ENCODE peak calls at places on chromosome 18, in five cellular contexts. One of them, this sample, is unnamed.

GRCh38 chr18:9095297-9096012 is 7.0 kb upstream of the NDUFV2 start:
- DNase-seq in tibial nerve: no peak
- DNase-seq in A549: no peak
- DNase-seq in uterus: no peak
- DNase-seq in body of pancreas: no peak
- DNase-seq in this sample: no peak

GRCh38 chr18:72194072-72194471 is 350.1 kb downstream of the CBLN2 start:
- DNase-seq in tibial nerve: no peak
- DNase-seq in A549: no peak
- DNase-seq in uterus: no peak
- DNase-seq in body of pancreas: no peak
- DNase-seq in this sample: no peak

GRCh38 chr18:59528866-59529265 is 168.4 kb downstream of the CCBE1 start:
- DNase-seq in tibial nerve: no peak
- DNase-seq in A549: no peak
- DNase-seq in uterus: no peak
- DNase-seq in body of pancreas: no peak
- DNase-seq in this sample: no peak

GRCh38 chr18:22432672-22433137 is 15.0 kb upstream of the CTAGE1 start:
- DNase-seq in tibial nerve: peak; percentile 16
- DNase-seq in A549: peak; percentile 71
- DNase-seq in uterus: peak; percentile 81
- DNase-seq in body of pancreas: peak; percentile 91
- DNase-seq in this sample: peak; percentile 53

GRCh38 chr18:73614812-73615211 is 532.8 kb downstream of the FBXO15 start:
- DNase-seq in tibial nerve: no peak
- DNase-seq in A549: no peak
- DNase-seq in uterus: no peak
- DNase-seq in body of pancreas: no peak
- DNase-seq in this sample: no peak

GRCh38 chr18:60684843-60685513 is 312.4 kb upstream of the MC4R start:
- DNase-seq in tibial nerve: no peak
- DNase-seq in A549: no peak
- DNase-seq in uterus: no peak
- DNase-seq in body of pancreas: no peak
- DNase-seq in this sample: no peak

GRCh38 chr18:41906528-41907256 is 48.3 kb upstream of the PIK3C3 start:
- DNase-seq in tibial nerve: no peak
- DNase-seq in A549: peak; percentile 10
- DNase-seq in uterus: no peak
- DNase-seq in body of pancreas: no peak
- DNase-seq in this sample: no peak

GRCh38 chr18:21602302-21602592 is 1.7 kb upstream of the ESCO1 start:
- DNase-seq in tibial nerve: no peak
- DNase-seq in A549: no peak
- DNase-seq in uterus: no peak
- DNase-seq in body of pancreas: no peak
- DNase-seq in this sample: no peak

GRCh38 chr18:23994361-23994902 is 20.1 kb upstream of the TTC39C start:
- DNase-seq in tibial nerve: no peak
- DNase-seq in A549: no peak
- DNase-seq in uterus: peak; percentile 44
- DNase-seq in body of pancreas: peak; percentile 42
- DNase-seq in this sample: peak; percentile 36

GRCh38 chr18:21912339-21913239 is 172.0 kb downstream of the MIB1 start:
- DNase-seq in tibial nerve: no peak
- DNase-seq in A549: no peak
- DNase-seq in uterus: no peak
- DNase-seq in body of pancreas: no peak
- DNase-seq in this sample: no peak

GRCh38 chr18:3451989-3452749 is 2.2 kb downstream of the TGIF1 start:
- DNase-seq in tibial nerve: peak; percentile 50
- DNase-seq in A549: no peak
- DNase-seq in uterus: peak; percentile 65
- DNase-seq in body of pancreas: peak; percentile 62
- DNase-seq in this sample: peak; percentile 80

GRCh38 chr18:38688402-38688801 is 1122.8 kb upstream of the CELF4 start:
- DNase-seq in tibial nerve: no peak
- DNase-seq in A549: no peak
- DNase-seq in uterus: no peak
- DNase-seq in body of pancreas: no peak
- DNase-seq in this sample: no peak

GRCh38 chr18:42157878-42158277 is 202.8 kb downstream of the PIK3C3 start:
- DNase-seq in tibial nerve: no peak
- DNase-seq in A549: no peak
- DNase-seq in uterus: no peak
- DNase-seq in body of pancreas: no peak
- DNase-seq in this sample: no peak

GRCh38 chr18:11807233-11807632 is 44.0 kb upstream of the CHMP1B start:
- DNase-seq in tibial nerve: no peak
- DNase-seq in A549: no peak
- DNase-seq in uterus: no peak
- DNase-seq in body of pancreas: no peak
- DNase-seq in this sample: no peak

GRCh38 chr18:31077883-31078282 is 24.3 kb downstream of the DSC2 start:
- DNase-seq in tibial nerve: no peak
- DNase-seq in A549: no peak
- DNase-seq in uterus: no peak
- DNase-seq in body of pancreas: no peak
- DNase-seq in this sample: no peak

GRCh38 chr18:48236822-48237221 is 172.4 kb downstream of the ZBTB7C start:
- DNase-seq in tibial nerve: no peak
- DNase-seq in A549: no peak
- DNase-seq in uterus: no peak
- DNase-seq in body of pancreas: no peak
- DNase-seq in this sample: no peak

GRCh38 chr18:62258606-62259005 is 66.5 kb upstream of the TNFRSF11A start:
- DNase-seq in tibial nerve: no peak
- DNase-seq in A549: no peak
- DNase-seq in uterus: no peak
- DNase-seq in body of pancreas: no peak
- DNase-seq in this sample: no peak

GRCh38 chr18:67600181-67600631 is 83.7 kb upstream of the DSEL start:
- DNase-seq in tibial nerve: no peak
- DNase-seq in A549: no peak
- DNase-seq in uterus: no peak
- DNase-seq in body of pancreas: no peak
- DNase-seq in this sample: no peak

GRCh38 chr18:48634975-48635374 is 96.1 kb downstream of the CTIF start:
- DNase-seq in tibial nerve: no peak
- DNase-seq in A549: no peak
- DNase-seq in uterus: no peak
- DNase-seq in body of pancreas: no peak
- DNase-seq in this sample: no peak

GRCh38 chr18:43534511-43534910 is 257.2 kb upstream of the SYT4 start:
- DNase-seq in tibial nerve: no peak
- DNase-seq in A549: no peak
- DNase-seq in uterus: no peak
- DNase-seq in body of pancreas: no peak
- DNase-seq in this sample: no peak

GRCh38 chr18:74840492-74841167 is 243.0 kb downstream of the ZNF407 start:
- DNase-seq in tibial nerve: no peak
- DNase-seq in A549: no peak
- DNase-seq in uterus: no peak
- DNase-seq in body of pancreas: no peak
- DNase-seq in this sample: no peak

GRCh38 chr18:13485182-13485581 is 241.2 kb downstream of the FAM210A start:
- DNase-seq in tibial nerve: no peak
- DNase-seq in A549: no peak
- DNase-seq in uterus: no peak
- DNase-seq in body of pancreas: no peak
- DNase-seq in this sample: no peak

GRCh38 chr18:69161383-69162028 is 239.2 kb upstream of the DOK6 start:
- DNase-seq in tibial nerve: no peak
- DNase-seq in A549: no peak
- DNase-seq in uterus: no peak
- DNase-seq in body of pancreas: no peak
- DNase-seq in this sample: no peak

GRCh38 chr18:189254-189653 is 30.9 kb downstream of the USP14 start:
- DNase-seq in tibial nerve: no peak
- DNase-seq in A549: no peak
- DNase-seq in uterus: no peak
- DNase-seq in body of pancreas: no peak
- DNase-seq in this sample: no peak

GRCh38 chr18:48678237-48679115 is 139.6 kb downstream of the CTIF start:
- DNase-seq in tibial nerve: no peak
- DNase-seq in A549: no peak
- DNase-seq in uterus: no peak
- DNase-seq in body of pancreas: no peak
- DNase-seq in this sample: no peak

GRCh38 chr18:56389190-56389589 is 249.2 kb downstream of the TXNL1 start:
- DNase-seq in tibial nerve: no peak
- DNase-seq in A549: no peak
- DNase-seq in uterus: no peak
- DNase-seq in body of pancreas: no peak
- DNase-seq in this sample: no peak
- TF ChIP-seq CTCF in tibial nerve: no peak
- TF ChIP-seq CTCF in A549: no peak
- TF ChIP-seq CTCF in uterus: no peak
- TF ChIP-seq CTCF in body of pancreas: no peak
- TF ChIP-seq CTCF in this sample: no peak

DNA sequence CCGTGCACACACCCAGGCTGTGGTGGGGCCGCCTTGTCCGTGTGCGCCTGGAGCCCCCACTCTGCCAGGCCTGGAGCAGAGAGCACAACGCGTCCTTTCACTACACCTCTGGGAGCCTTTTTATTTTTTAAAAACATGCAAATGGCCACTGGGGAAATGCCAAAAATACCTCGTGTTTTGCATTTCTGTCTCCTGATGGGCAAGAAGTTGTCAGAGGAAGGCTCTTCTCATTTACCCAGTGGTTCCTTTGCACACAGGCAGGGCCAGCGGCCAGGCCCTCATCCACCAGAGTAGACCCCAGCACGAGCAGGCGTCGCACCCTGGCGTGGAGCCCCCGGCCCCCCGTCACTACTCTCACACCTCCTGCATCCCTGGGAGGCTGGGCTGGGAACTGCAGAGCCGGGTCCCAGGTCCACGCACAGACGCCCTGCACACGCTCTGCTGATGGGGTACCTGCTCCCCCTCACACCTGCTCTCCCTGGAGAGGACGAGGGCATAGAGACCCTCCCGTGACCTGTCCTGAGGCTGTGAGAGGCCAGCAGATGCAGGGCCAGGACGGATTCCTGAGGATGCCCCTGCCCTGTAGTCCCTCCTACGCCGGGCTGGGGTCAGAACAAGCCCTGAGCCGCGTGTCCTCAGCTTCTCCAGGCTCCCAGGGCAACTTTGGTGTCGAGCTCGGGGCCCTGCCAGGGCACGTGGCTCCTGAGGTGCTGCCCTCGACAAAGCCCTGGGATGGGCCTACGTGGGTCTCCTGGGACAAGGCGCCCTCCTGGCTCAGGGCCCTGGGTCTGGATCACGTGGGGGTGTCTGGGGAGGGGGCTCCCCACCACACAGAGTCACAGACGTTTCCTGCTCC is 64.9 kb downstream of the NFATC1 start:
- DNase-seq in tibial nerve: no peak
- DNase-seq in A549: no peak
- DNase-seq in uterus: no peak
- DNase-seq in body of pancreas: no peak
- DNase-seq in this sample: no peak
- TF ChIP-seq POLR2A in tibial nerve: no peak
- TF ChIP-seq POLR2A in A549: no peak
- TF ChIP-seq POLR2A in uterus: no peak
- TF ChIP-seq POLR2A in body of pancreas: no peak
- TF ChIP-seq POLR2A in this sample: no peak

DNA sequence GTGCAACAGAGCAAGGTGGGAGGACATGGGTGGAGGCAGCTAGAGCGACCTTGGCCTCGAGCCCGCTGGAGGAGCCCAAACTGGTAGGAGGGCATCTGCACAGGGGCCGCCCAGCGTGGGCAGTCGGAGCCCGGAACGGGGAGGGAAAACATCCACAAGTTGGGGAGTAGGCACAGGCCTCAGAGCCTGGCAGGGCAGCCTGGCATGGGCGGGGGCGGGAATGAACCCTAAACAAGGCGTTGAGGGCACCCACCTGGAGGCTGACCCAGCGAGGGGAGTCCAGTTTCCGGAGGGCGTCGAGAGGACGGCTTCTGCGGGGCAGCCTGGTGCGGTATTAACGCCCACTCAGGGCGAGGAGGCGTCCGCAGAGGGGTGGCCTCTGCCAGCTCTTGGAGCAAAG is 129.9 kb downstream of the L3MBTL4 start:
- DNase-seq in tibial nerve: no peak
- DNase-seq in A549: no peak
- DNase-seq in uterus: no peak
- DNase-seq in body of pancreas: no peak
- DNase-seq in this sample: no peak
- H3K4me1 ChIP-seq in tibial nerve: no peaks in the 10 kb centered on the region
- H3K4me1 ChIP-seq in A549: no peaks in the 10 kb centered on the region
- H3K4me1 ChIP-seq in uterus: no peaks in the 10 kb centered on the region
- H3K4me1 ChIP-seq in body of pancreas: no peaks in the 10 kb centered on the region
- H3K4me1 ChIP-seq in this sample: no peaks in the 10 kb centered on the region

GRCh38 chr18:44870631-44871502 is 190.2 kb downstream of the SETBP1 start:
- DNase-seq in tibial nerve: no peak
- DNase-seq in A549: no peak
- DNase-seq in uterus: no peak
- DNase-seq in body of pancreas: peak; percentile 52
- DNase-seq in this sample: no peak
- TF ChIP-seq CTCF in tibial nerve: no peak
- TF ChIP-seq CTCF in A549: no peak
- TF ChIP-seq CTCF in uterus: no peak
- TF ChIP-seq CTCF in body of pancreas: no peak
- TF ChIP-seq CTCF in this sample: no peak

GRCh38 chr18:6681331-6681875 is 48.1 kb upstream of the ARHGAP28 start:
- DNase-seq in tibial nerve: no peak
- DNase-seq in A549: no peak
- DNase-seq in uterus: no peak
- DNase-seq in body of pancreas: no peak
- DNase-seq in this sample: no peak

GRCh38 chr18:6679201-6679600 is 50.3 kb upstream of the ARHGAP28 start:
- DNase-seq in tibial nerve: no peak
- DNase-seq in A549: no peak
- DNase-seq in uterus: no peak
- DNase-seq in body of pancreas: no peak
- DNase-seq in this sample: no peak

GRCh38 chr18:6682437-6683111 is 46.9 kb upstream of the ARHGAP28 start:
- DNase-seq in tibial nerve: no peak
- DNase-seq in A549: no peak
- DNase-seq in uterus: no peak
- DNase-seq in body of pancreas: no peak
- DNase-seq in this sample: no peak

DNA sequence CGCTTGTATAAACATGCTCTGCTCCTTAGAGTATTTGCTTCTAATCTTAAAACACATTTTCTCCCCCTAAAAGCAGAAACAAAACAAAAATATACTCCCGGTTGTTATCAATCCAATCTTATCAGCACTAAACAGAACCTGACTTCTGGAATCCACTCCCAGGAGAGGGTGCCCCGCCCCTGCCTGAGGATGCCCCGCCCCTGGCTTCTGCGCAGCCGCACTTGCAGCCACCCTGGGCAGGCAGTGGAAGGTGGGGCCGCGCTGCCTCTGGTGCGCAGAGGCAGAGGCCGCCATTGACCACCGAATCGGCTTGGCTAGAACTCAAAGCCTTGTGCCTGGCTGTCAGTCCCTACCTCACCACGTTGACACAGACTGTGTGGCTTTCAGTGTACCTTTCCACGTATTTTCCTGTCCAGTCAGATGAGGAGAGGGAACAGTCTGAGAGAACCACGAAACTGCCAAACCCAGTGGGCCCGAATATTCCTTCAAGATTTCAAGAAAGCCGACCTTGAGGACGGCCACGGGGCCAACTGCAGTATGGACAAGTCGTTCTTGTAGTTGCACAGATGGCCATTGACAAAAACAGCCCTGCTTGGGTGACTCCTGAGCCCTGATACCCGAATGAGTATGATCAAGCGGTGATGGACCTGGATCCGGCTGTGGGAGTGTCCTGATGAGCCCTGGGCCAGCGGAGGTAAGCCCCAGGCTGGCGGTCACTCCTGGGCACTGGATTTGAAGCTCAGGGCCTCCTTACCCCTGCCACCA is 46.2 kb upstream of the ARHGAP28 start:
- DNase-seq in tibial nerve: no peak
- DNase-seq in A549: no peak
- DNase-seq in uterus: no peak
- DNase-seq in body of pancreas: peak; percentile 17
- DNase-seq in this sample: no peak
- TF ChIP-seq POLR2A in tibial nerve: no peak
- TF ChIP-seq POLR2A in A549: no peak
- TF ChIP-seq POLR2A in uterus: no peak
- TF ChIP-seq POLR2A in body of pancreas: no peak
- TF ChIP-seq POLR2A in this sample: no peak

This sample was measured in breast epithelium.